ENCODE peak calls at places on chromosome 17, in six cellular contexts. One of them, this sample, is unnamed.

GRCh38 chr17:66578781-66579489 is 256.0 kb upstream of the CACNG5 start:
- DNase-seq in IMR-90: no peak
- DNase-seq in neuronal stem cell: no peak
- DNase-seq in mesenchymal stem cell: peak; percentile 83
- DNase-seq in H9: peak; percentile 41
- DNase-seq in H1: no peak
- DNase-seq in this sample: no peak

GRCh38 chr17:82035488-82035887 is 2.0 kb downstream of the DCXR start:
- DNase-seq in IMR-90: no peak
- DNase-seq in neuronal stem cell: no peak
- DNase-seq in mesenchymal stem cell: no peak
- DNase-seq in H9: no peak
- DNase-seq in H1: no peak
- DNase-seq in this sample: no peak

GRCh38 chr17:4591529-4591928 is 7.2 kb downstream of the SMTNL2 start:
- DNase-seq in IMR-90: peak; percentile 53
- DNase-seq in neuronal stem cell: no peak
- DNase-seq in mesenchymal stem cell: peak; percentile 23
- DNase-seq in H9: no peak
- DNase-seq in H1: no peak
- DNase-seq in this sample: no peak

GRCh38 chr17:77227461-77228223 is 86.9 kb downstream of the SEC14L1 start:
- DNase-seq in IMR-90: no peak
- DNase-seq in neuronal stem cell: no peak
- DNase-seq in mesenchymal stem cell: no peak
- DNase-seq in H9: no peak
- DNase-seq in H1: no peak
- DNase-seq in this sample: no peak

GRCh38 chr17:8959312-8959918 is 6.1 kb downstream of the PIK3R5 start:
- DNase-seq in IMR-90: no peak
- DNase-seq in neuronal stem cell: no peak
- DNase-seq in mesenchymal stem cell: no peak
- DNase-seq in H9: no peak
- DNase-seq in H1: peak; percentile 23
- DNase-seq in this sample: no peak

GRCh38 chr17:68054296-68054900 is 18.9 kb downstream of the KPNA2 start:
- DNase-seq in IMR-90: peak; percentile 84
- DNase-seq in neuronal stem cell: no peak
- DNase-seq in mesenchymal stem cell: peak; percentile 89
- DNase-seq in H9: no peak
- DNase-seq in H1: no peak
- DNase-seq in this sample: peak; percentile 78

GRCh38 chr17:60563743-60564142 is 36.2 kb upstream of the PPM1D start:
- DNase-seq in IMR-90: no peak
- DNase-seq in neuronal stem cell: no peak
- DNase-seq in mesenchymal stem cell: no peak
- DNase-seq in H9: no peak
- DNase-seq in H1: no peak
- DNase-seq in this sample: peak; percentile 35

GRCh38 chr17:50127661-50128361 is 2.1 kb downstream of the SAMD14 start:
- DNase-seq in IMR-90: peak; percentile 45
- DNase-seq in neuronal stem cell: no peak
- DNase-seq in mesenchymal stem cell: peak; percentile 51
- DNase-seq in H9: no peak
- DNase-seq in H1: no peak
- DNase-seq in this sample: no peak

GRCh38 chr17:76145231-76146052 is 4.4 kb upstream of the FOXJ1 start:
- DNase-seq in IMR-90: no peak
- DNase-seq in neuronal stem cell: no peak
- DNase-seq in mesenchymal stem cell: no peak
- DNase-seq in H9: peak; percentile 69
- DNase-seq in H1: no peak
- DNase-seq in this sample: no peak

GRCh38 chr17:76147211-76148014 is 6.4 kb upstream of the FOXJ1 start:
- DNase-seq in IMR-90: peak; percentile 26
- DNase-seq in neuronal stem cell: no peak
- DNase-seq in mesenchymal stem cell: peak; percentile 38
- DNase-seq in H9: peak; percentile 39
- DNase-seq in H1: no peak
- DNase-seq in this sample: peak; percentile 54

GRCh38 chr17:76149214-76149613 is 8.2 kb upstream of the FOXJ1 start:
- DNase-seq in IMR-90: no peak
- DNase-seq in neuronal stem cell: no peak
- DNase-seq in mesenchymal stem cell: no peak
- DNase-seq in H9: no peak
- DNase-seq in H1: no peak
- DNase-seq in this sample: no peak

GRCh38 chr17:76148015-76148326 is 6.9 kb upstream of the FOXJ1 start:
- DNase-seq in IMR-90: no peak
- DNase-seq in neuronal stem cell: no peak
- DNase-seq in mesenchymal stem cell: no peak
- DNase-seq in H9: no peak
- DNase-seq in H1: no peak
- DNase-seq in this sample: no peak

DNA sequence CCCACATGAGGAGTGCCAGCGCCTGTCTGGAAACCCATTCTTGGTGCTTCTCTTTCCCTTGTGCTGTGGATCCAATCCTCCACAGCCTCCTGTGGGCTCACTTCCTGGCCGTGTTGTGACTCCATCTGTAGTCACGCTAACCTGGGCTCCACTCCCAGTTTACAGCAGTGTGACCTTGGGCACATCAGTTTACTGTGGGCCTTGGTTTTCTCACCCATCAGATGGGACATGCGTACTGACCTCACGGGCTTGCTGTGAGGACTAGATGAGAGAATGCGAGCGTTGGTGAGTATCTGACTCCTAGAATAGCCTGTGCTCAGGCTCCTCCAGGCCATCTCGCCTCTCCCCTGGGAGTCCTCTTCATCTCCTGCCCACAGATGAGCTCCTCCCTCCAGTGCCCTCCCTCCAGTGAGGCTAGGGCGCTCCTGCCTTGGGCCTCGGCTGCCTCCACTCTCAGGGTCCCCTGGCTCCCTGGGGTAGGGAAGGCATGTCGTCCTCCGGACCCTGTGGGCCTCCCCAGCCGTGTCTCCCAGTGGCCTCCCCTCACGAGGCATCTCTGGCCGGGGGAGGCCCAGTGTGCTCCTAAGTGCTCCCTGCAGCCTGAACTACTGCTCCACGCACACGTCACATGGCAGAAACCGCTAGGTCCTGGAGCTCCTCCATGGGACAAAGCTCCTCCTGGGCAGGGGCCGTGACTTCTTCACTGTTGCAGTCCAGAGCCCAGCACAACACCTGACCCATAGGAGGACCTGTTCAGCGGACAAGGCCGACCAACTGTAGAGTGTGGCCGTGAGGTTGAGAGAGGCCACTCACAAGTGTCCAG is 5.2 kb upstream of the FOXJ1 start:
- DNase-seq in IMR-90: peak; percentile 11
- DNase-seq in neuronal stem cell: no peak
- DNase-seq in mesenchymal stem cell: no peak
- DNase-seq in H9: no peak
- DNase-seq in H1: no peak
- DNase-seq in this sample: no peak
- H2AFZ ChIP-seq in IMR-90: no peak overlapping the region
- H2AFZ ChIP-seq in neuronal stem cell: no peak overlapping the region
- H2AFZ ChIP-seq in mesenchymal stem cell: no peak overlapping the region
- H2AFZ ChIP-seq in H9: no peak overlapping the region
- H2AFZ ChIP-seq in H1: no peak overlapping the region
- H2AFZ ChIP-seq in this sample: no peak overlapping the region

GRCh38 chr17:73091410-73091769 is 1.1 kb downstream of the SLC39A11 start:
- DNase-seq in IMR-90: no peak
- DNase-seq in neuronal stem cell: no peak
- DNase-seq in mesenchymal stem cell: no peak
- DNase-seq in H9: no peak
- DNase-seq in H1: no peak
- DNase-seq in this sample: no peak

GRCh38 chr17:73090396-73091202 is 1.9 kb downstream of the SLC39A11 start:
- DNase-seq in IMR-90: no peak
- DNase-seq in neuronal stem cell: no peak
- DNase-seq in mesenchymal stem cell: no peak
- DNase-seq in H9: no peak
- DNase-seq in H1: no peak
- DNase-seq in this sample: no peak

GRCh38 chr17:73093286-73093685 is 798 bp upstream of the SLC39A11 start:
- DNase-seq in IMR-90: no peak
- DNase-seq in neuronal stem cell: no peak
- DNase-seq in mesenchymal stem cell: no peak
- DNase-seq in H9: no peak
- DNase-seq in H1: no peak
- DNase-seq in this sample: no peak

GRCh38 chr17:73091770-73092517 is 544 bp downstream of the SLC39A11 start:
- DNase-seq in IMR-90: peak; percentile 36
- DNase-seq in neuronal stem cell: no peak
- DNase-seq in mesenchymal stem cell: peak; percentile 38
- DNase-seq in H9: peak; percentile 75
- DNase-seq in H1: no peak
- DNase-seq in this sample: peak; percentile 20

DNA sequence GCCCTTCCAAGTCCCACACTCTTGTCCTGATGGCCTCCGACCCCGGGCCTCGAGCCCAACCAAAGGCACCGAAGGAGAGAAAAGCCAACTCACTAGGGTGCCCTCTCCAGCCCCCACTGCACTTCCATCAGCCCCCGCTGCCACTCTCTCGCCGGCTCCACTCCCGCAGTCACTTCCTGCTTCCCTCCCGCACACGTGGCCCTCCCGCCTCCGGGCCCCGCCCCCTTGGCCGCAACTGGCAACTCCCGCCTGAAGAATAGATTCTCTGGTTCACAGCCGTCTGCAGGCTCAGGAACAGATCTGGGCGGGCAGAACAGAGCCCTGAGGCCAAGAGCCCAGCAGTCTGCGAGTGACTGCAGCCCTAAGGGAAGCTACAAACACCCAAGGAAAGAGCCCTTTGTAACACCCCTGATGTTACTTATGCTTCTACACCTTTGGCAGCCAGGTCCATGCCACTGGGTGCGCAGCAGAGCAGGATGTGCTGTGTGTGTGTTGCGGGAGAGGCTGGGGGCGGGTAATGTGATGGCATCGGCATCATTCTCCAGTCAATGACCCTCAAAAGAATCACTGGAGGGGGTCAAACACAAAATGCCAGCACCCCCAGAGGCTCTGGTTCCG is at the start of gene SLC39A11:
- DNase-seq in IMR-90: peak; percentile 91
- DNase-seq in neuronal stem cell: peak; percentile 85
- DNase-seq in mesenchymal stem cell: peak; percentile 91
- DNase-seq in H9: peak; percentile 99
- DNase-seq in H1: peak; percentile 94
- DNase-seq in this sample: peak; percentile 88
- H4K8ac ChIP-seq in IMR-90: peak within 1 kb of the TSS; percentile 76
- H4K8ac ChIP-seq in neuronal stem cell: no peak within 1 kb of the TSS
- H4K8ac ChIP-seq in mesenchymal stem cell: peak within 1 kb of the TSS; percentile 97
- H4K8ac ChIP-seq in H9: no peak within 1 kb of the TSS
- H4K8ac ChIP-seq in H1: no peak within 1 kb of the TSS
- H4K8ac ChIP-seq in this sample: peak within 1 kb of the TSS; percentile 86

GRCh38 chr17:45946841-45947256 is 52.2 kb upstream of the STH start:
- DNase-seq in IMR-90: no peak
- DNase-seq in neuronal stem cell: no peak
- DNase-seq in mesenchymal stem cell: peak; percentile 14
- DNase-seq in H9: no peak
- DNase-seq in H1: no peak
- DNase-seq in this sample: no peak

GRCh38 chr17:45949755-45950320 is 49.2 kb upstream of the STH start:
- DNase-seq in IMR-90: no peak
- DNase-seq in neuronal stem cell: no peak
- DNase-seq in mesenchymal stem cell: no peak
- DNase-seq in H9: no peak
- DNase-seq in H1: no peak
- DNase-seq in this sample: no peak

GRCh38 chr17:45948881-45949624 is 50.0 kb upstream of the STH start:
- DNase-seq in IMR-90: peak; percentile 49
- DNase-seq in neuronal stem cell: peak; percentile 41
- DNase-seq in mesenchymal stem cell: peak; percentile 76
- DNase-seq in H9: peak; percentile 88
- DNase-seq in H1: peak; percentile 84
- DNase-seq in this sample: peak; percentile 75

GRCh38 chr17:45950888-45951287 is 48.2 kb upstream of the STH start:
- DNase-seq in IMR-90: no peak
- DNase-seq in neuronal stem cell: no peak
- DNase-seq in mesenchymal stem cell: no peak
- DNase-seq in H9: no peak
- DNase-seq in H1: no peak
- DNase-seq in this sample: no peak

GRCh38 chr17:45948498-45948880 is 50.6 kb upstream of the STH start:
- DNase-seq in IMR-90: no peak
- DNase-seq in neuronal stem cell: no peak
- DNase-seq in mesenchymal stem cell: no peak
- DNase-seq in H9: no peak
- DNase-seq in H1: no peak
- DNase-seq in this sample: peak; percentile 94
- H2BK5ac ChIP-seq in IMR-90: no peak overlapping the region
- H2BK5ac ChIP-seq in neuronal stem cell: no peak overlapping the region
- H2BK5ac ChIP-seq in mesenchymal stem cell: no peak overlapping the region
- H2BK5ac ChIP-seq in H9: no peak overlapping the region
- H2BK5ac ChIP-seq in H1: no peak overlapping the region
- H2BK5ac ChIP-seq in this sample: peak overlapping the region; percentile 87

GRCh38 chr17:6071528-6072065 is 1.4 kb downstream of the WSCD1 start:
- DNase-seq in IMR-90: no peak
- DNase-seq in neuronal stem cell: no peak
- DNase-seq in mesenchymal stem cell: no peak
- DNase-seq in H9: no peak
- DNase-seq in H1: no peak
- DNase-seq in this sample: no peak

GRCh38 chr17:6070280-6070894 is at the start of gene WSCD1:
- DNase-seq in IMR-90: no peak
- DNase-seq in neuronal stem cell: no peak
- DNase-seq in mesenchymal stem cell: peak; percentile 24
- DNase-seq in H9: no peak
- DNase-seq in H1: peak; percentile 55
- DNase-seq in this sample: peak; percentile 30

GRCh38 chr17:6072157-6072556 is 2.0 kb downstream of the WSCD1 start:
- DNase-seq in IMR-90: no peak
- DNase-seq in neuronal stem cell: no peak
- DNase-seq in mesenchymal stem cell: peak; percentile 38
- DNase-seq in H9: no peak
- DNase-seq in H1: no peak
- DNase-seq in this sample: no peak

GRCh38 chr17:6069611-6070279 is 434 bp upstream of the WSCD1 start:
- DNase-seq in IMR-90: no peak
- DNase-seq in neuronal stem cell: no peak
- DNase-seq in mesenchymal stem cell: peak; percentile 27
- DNase-seq in H9: no peak
- DNase-seq in H1: peak; percentile 51
- DNase-seq in this sample: no peak

DNA sequence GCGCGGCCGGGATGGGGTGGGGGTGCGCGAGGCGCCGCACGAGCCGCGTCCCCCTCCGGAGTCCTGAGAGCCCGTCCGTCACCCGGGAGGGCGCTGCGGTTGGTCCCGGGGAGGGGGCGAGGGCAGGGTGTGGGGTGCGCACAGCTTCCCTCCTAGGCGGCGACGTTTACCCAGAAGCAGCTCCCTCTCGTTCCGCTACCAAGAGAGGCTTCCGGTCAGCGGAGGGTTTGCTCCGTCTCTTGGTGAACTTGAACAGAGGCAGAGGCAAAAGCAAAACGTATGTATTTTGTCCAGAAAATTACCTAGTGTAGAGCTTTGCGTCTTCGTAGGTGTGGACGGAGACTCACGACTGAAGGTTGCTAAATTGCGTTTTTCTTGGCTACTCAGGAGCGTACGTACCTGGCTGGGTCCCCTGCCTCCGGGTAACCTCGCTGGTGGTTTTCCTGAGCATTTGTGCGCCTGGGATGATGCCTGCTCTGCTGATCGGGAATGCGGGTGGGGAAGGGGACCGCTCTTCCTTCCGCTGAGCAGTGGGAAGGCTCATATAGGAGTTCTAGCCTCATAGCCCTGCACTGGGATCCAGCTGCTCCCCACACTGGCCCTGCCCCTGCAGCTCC is 824 bp downstream of the WSCD1 start:
- DNase-seq in IMR-90: no peak
- DNase-seq in neuronal stem cell: no peak
- DNase-seq in mesenchymal stem cell: peak; percentile 27
- DNase-seq in H9: no peak
- DNase-seq in H1: peak; percentile 55
- DNase-seq in this sample: peak; percentile 13
- H2AFZ ChIP-seq in IMR-90: no peak overlapping the region
- H2AFZ ChIP-seq in neuronal stem cell: peak overlapping the region; percentile 87
- H2AFZ ChIP-seq in mesenchymal stem cell: peak overlapping the region; percentile 57
- H2AFZ ChIP-seq in H9: no peak overlapping the region
- H2AFZ ChIP-seq in H1: peak overlapping the region; percentile 61
- H2AFZ ChIP-seq in this sample: no peak overlapping the region